ENCODE peak calls at places on chromosomes 12 and 14, in five cellular contexts. One of them, this sample, is unnamed.

GRCh38 chr12:120402217-120402616 is 33.3 kb upstream of the MSI1 start:
- DNase-seq in K562: no peak
- DNase-seq in HepG2: no peak
- DNase-seq in GM12878: no peak
- DNase-seq in H1: no peak
- DNase-seq in this sample: no peak

GRCh38 chr12:1204581-1205121 is 213.6 kb downstream of the ERC1 start:
- DNase-seq in K562: no peak
- DNase-seq in HepG2: no peak
- DNase-seq in GM12878: peak; percentile 56
- DNase-seq in H1: no peak
- DNase-seq in this sample: no peak

GRCh38 chr14:92649934-92650545 is 98.4 kb downstream of the LGMN start:
- DNase-seq in K562: no peak
- DNase-seq in HepG2: no peak
- DNase-seq in GM12878: no peak
- DNase-seq in H1: no peak
- DNase-seq in this sample: no peak

GRCh38 chr14:50082784-50083466 is 33.4 kb downstream of the VCPKMT start:
- DNase-seq in K562: no peak
- DNase-seq in HepG2: no peak
- DNase-seq in GM12878: peak; percentile 92
- DNase-seq in H1: no peak
- DNase-seq in this sample: no peak

GRCh38 chr12:5259523-5259922 is 172.4 kb upstream of the NTF3 start:
- DNase-seq in K562: no peak
- DNase-seq in HepG2: no peak
- DNase-seq in GM12878: no peak
- DNase-seq in H1: no peak
- DNase-seq in this sample: no peak

GRCh38 chr14:71175491-71175890 is 268.2 kb downstream of the PCNX1 start:
- DNase-seq in K562: no peak
- DNase-seq in HepG2: no peak
- DNase-seq in GM12878: no peak
- DNase-seq in H1: no peak
- DNase-seq in this sample: no peak

GRCh38 chr14:39180553-39180952 is 5.5 kb downstream of the PNN start:
- DNase-seq in K562: no peak
- DNase-seq in HepG2: no peak
- DNase-seq in GM12878: no peak
- DNase-seq in H1: no peak
- DNase-seq in this sample: no peak

GRCh38 chr12:32435921-32436710 is 36.8 kb downstream of the FGD4 start:
- DNase-seq in K562: no peak
- DNase-seq in HepG2: no peak
- DNase-seq in GM12878: no peak
- DNase-seq in H1: no peak
- DNase-seq in this sample: no peak

GRCh38 chr12:105289114-105289904 is 41.2 kb upstream of the C12orf75 start:
- DNase-seq in K562: no peak
- DNase-seq in HepG2: peak; percentile 21
- DNase-seq in GM12878: no peak
- DNase-seq in H1: no peak
- DNase-seq in this sample: no peak

GRCh38 chr14:50823051-50823762 is 7.8 kb downstream of the NIN start:
- DNase-seq in K562: no peak
- DNase-seq in HepG2: no peak
- DNase-seq in GM12878: peak; percentile 39
- DNase-seq in H1: no peak
- DNase-seq in this sample: no peak

GRCh38 chr12:40106655-40107054 is 774 bp upstream of the SLC2A13 start:
- DNase-seq in K562: no peak
- DNase-seq in HepG2: no peak
- DNase-seq in GM12878: no peak
- DNase-seq in H1: no peak
- DNase-seq in this sample: no peak

GRCh38 chr14:100727565-100728240 is 1.0 kb downstream of the DLK1 start:
- DNase-seq in K562: no peak
- DNase-seq in HepG2: no peak
- DNase-seq in GM12878: no peak
- DNase-seq in H1: no peak
- DNase-seq in this sample: no peak

GRCh38 chr14:100726467-100726811 is 253 bp upstream of the DLK1 start:
- DNase-seq in K562: no peak
- DNase-seq in HepG2: no peak
- DNase-seq in GM12878: no peak
- DNase-seq in H1: no peak
- DNase-seq in this sample: no peak

GRCh38 chr14:100724061-100724460 is 2.6 kb upstream of the DLK1 start:
- DNase-seq in K562: no peak
- DNase-seq in HepG2: no peak
- DNase-seq in GM12878: no peak
- DNase-seq in H1: no peak
- DNase-seq in this sample: no peak

GRCh38 chr14:100726812-100727564 is at the start of gene DLK1:
- DNase-seq in K562: peak; percentile 74
- DNase-seq in HepG2: no peak
- DNase-seq in GM12878: no peak
- DNase-seq in H1: no peak
- DNase-seq in this sample: no peak

GRCh38 chr14:100725587-100726387 is 905 bp upstream of the DLK1 start:
- DNase-seq in K562: no peak
- DNase-seq in HepG2: no peak
- DNase-seq in GM12878: no peak
- DNase-seq in H1: no peak
- DNase-seq in this sample: no peak
- TF ChIP-seq SIN3A in K562: no peak
- TF ChIP-seq SIN3A in HepG2: no peak
- TF ChIP-seq SIN3A in GM12878: no peak
- TF ChIP-seq SIN3A in H1: no peak
- TF ChIP-seq SIN3A in this sample: no peak

DNA sequence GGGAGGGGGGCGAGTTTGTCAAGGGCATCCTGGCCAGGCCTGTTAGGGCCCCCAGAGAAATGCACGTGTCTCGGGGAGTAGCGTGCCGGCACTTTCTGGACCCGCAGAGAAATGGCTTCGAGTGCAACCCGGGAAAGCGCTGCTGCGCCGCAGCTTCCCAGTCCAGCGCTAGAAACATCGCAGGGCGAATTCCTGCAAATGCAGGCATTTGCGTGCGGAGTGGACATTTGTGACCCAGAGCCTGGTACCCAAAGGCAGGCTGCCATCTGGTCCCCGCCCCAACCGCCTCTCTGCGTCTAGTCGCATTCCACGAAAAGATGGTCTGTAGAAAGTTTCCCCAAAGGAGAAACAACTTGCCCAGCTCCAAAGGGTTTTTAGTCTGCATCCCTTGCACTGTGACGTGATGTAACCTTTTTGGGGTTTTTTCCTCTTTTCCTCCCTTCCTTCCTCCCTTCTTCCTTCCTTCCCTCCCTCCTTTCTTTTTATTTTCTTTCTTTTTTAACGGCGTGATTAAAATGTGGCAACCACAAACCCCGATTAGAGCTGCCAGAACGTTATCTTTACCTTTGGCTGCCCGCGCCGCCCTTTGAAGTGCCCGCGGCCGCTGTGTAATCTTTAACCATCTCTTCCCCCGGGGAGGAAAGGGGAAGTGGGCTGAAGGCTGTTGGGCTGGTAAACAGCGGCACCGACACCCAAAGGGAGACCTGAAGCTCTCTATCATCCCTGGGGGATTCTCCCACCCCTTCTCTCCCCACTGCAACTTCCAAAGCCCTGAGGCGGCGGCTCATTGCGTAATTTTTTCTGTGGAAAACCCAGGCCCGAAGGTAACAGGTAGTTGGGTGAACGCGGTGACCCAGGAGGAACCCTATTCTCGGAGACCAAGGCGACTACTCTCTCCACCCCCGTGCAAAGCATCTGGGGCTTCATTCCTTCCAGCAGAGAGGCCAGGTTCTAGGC is 1.1 kb downstream of the LGR5 start:
- DNase-seq in K562: no peak
- DNase-seq in HepG2: peak; percentile 96
- DNase-seq in GM12878: no peak
- DNase-seq in H1: no peak
- DNase-seq in this sample: no peak
- TF ChIP-seq EZH2 in K562: no peak
- TF ChIP-seq EZH2 in HepG2: no peak
- TF ChIP-seq EZH2 in GM12878: no peak
- TF ChIP-seq EZH2 in H1: peak; percentile 78
- TF ChIP-seq EZH2 in this sample: peak; percentile 97

GRCh38 chr12:28552472-28553061 is 362.3 kb downstream of the CCDC91 start:
- DNase-seq in K562: no peak
- DNase-seq in HepG2: no peak
- DNase-seq in GM12878: no peak
- DNase-seq in H1: no peak
- DNase-seq in this sample: no peak

GRCh38 chr12:28555729-28556128 is 365.5 kb downstream of the CCDC91 start:
- DNase-seq in K562: no peak
- DNase-seq in HepG2: no peak
- DNase-seq in GM12878: no peak
- DNase-seq in H1: no peak
- DNase-seq in this sample: no peak

DNA sequence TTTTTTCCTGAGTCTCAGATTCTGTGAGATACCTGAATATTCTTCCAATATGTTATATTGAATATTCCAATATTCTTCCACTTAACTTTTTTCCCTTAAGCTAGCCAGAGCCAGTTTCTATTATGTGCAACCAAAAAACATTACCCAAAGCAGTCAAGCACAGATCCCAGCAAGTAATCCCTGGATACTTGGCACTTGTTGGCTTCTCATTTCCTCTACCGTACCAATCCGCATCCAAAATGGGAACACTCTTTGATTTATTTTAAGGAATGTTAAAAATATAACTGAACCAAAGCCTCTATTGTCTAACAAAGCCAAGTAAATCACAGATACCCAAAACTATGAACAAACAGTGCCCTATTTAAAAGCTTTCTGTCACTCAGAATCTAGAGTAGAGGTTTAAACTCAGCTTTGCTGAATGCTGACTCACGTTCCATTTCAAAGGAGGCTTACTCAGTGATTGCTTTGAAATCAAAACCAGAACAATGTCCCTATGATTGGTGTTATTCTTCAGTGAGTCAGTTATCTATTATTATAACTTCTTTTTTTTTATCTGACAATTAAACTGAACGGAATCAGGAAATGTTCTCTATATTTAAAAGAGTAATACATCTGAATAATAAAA is 360.6 kb downstream of the CCDC91 start:
- DNase-seq in K562: no peak
- DNase-seq in HepG2: peak; percentile 16
- DNase-seq in GM12878: no peak
- DNase-seq in H1: no peak
- DNase-seq in this sample: peak; percentile 37
- TF ChIP-seq SP1 in K562: no peak
- TF ChIP-seq SP1 in HepG2: no peak
- TF ChIP-seq SP1 in GM12878: no peak
- TF ChIP-seq SP1 in H1: no peak
- TF ChIP-seq SP1 in this sample: peak; percentile 24

GRCh38 chr12:76820888-76821482 is 57.1 kb downstream of the ZDHHC17 start:
- DNase-seq in K562: peak; percentile 21
- DNase-seq in HepG2: peak; percentile 35
- DNase-seq in GM12878: no peak
- DNase-seq in H1: peak; percentile 5
- DNase-seq in this sample: peak; percentile 7
- TF ChIP-seq SIN3A in K562: no peak
- TF ChIP-seq SIN3A in HepG2: no peak
- TF ChIP-seq SIN3A in GM12878: no peak
- TF ChIP-seq SIN3A in H1: no peak
- TF ChIP-seq SIN3A in this sample: no peak

DNA sequence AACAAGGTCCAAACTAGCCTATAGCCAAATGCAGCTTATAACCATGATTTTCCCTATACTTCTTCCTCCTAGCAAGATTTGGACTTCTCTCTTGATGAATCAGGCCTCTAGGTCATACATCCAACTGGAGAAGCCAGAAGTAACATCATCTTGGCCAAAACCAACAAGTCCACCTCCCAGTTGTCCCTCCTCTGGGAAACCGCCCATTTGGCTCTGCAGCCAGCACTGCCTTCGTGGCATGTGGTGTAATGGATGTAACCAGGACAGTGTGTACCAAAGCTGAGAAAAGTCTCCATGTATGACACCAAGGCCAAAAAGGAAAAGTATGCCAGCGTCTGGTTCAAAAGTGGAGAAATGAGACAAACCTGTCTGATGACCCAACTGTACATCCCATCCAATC is 59.3 kb upstream of the VASH1 start:
- DNase-seq in K562: no peak
- DNase-seq in HepG2: no peak
- DNase-seq in GM12878: no peak
- DNase-seq in H1: no peak
- DNase-seq in this sample: no peak
- TF ChIP-seq EZH2 in K562: no peak
- TF ChIP-seq EZH2 in HepG2: no peak
- TF ChIP-seq EZH2 in GM12878: no peak
- TF ChIP-seq EZH2 in H1: no peak
- TF ChIP-seq EZH2 in this sample: no peak

DNA sequence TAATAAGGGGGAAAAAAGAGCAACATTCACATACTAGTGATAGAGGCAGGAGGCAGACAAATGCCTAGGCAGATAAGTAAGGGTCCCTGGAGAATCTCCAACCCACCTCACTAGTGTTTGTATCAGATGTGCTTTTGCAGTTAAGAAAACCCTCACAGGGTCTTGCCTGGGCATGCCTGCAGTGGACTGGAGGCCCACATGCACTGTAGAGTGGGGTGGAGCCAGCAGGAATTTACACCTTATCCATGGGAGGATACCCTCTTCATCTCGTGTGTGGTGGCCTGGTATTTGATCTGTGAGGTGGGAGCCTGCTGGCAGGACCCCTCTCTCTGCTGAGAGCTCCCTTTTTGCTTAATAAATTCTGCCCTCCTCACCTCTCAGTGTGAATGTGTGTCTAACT is 238.0 kb upstream of the SLC16A7 start:
- DNase-seq in K562: no peak
- DNase-seq in HepG2: no peak
- DNase-seq in GM12878: no peak
- DNase-seq in H1: no peak
- DNase-seq in this sample: no peak
- TF ChIP-seq SP1 in K562: no peak
- TF ChIP-seq SP1 in HepG2: no peak
- TF ChIP-seq SP1 in GM12878: no peak
- TF ChIP-seq SP1 in H1: no peak
- TF ChIP-seq SP1 in this sample: no peak

This sample was measured in HCT116.